ENCODE peak calls at places on chromosomes 3 and 15, in five cellular contexts. P is anterior cingulate cortex, K is SK-N-SH, J is DMS 273 treated with DMSO at 0.1 percent for 48 hours, Q is fibroblast of mammary gland. G is an unnamed sample.

GRCh38 chr15:76898102-76898501 is 7.0 kb downstream of the SCAPER start:
- DNase-seq in P (no peak), K (no peak), J (no peak), Q (no peak), G (no peak)

GRCh38 chr3:61866961-61867461 is 305.6 kb downstream of the PTPRG start:
- DNase-seq in P (no peak), K (no peak), J (no peak), Q (no peak), G (no peak)

GRCh38 chr3:9308298-9308990 is 54.4 kb upstream of the THUMPD3 start:
- DNase-seq in P (no peak), K (no peak), J (no peak), Q (no peak), G (no peak)

GRCh38 chr15:57541805-57542504 is 49.7 kb upstream of the MYZAP start:
- DNase-seq in P (peak), K (peak), J (peak), Q (peak), G (peak)

GRCh38 chr3:139745831-139746230 is 68.1 kb upstream of the NMNAT3 start:
- DNase-seq in P (no peak), K (no peak), J (no peak), Q (peak), G (peak)

GRCh38 chr3:184338538-184338945 is 1.1 kb downstream of the FAM131A start:
- DNase-seq in P (peak), K (peak), J (peak), Q (peak), G (no peak)

GRCh38 chr3:99499235-99499798 is 139.1 kb upstream of the COL8A1 start:
- DNase-seq in P (no peak), K (peak), J (no peak), Q (peak), G (peak)

GRCh38 chr3:179194931-179195330 is 46.8 kb downstream of the PIK3CA start:
- DNase-seq in P (no peak), K (no peak), J (no peak), Q (no peak), G (no peak)

GRCh38 chr15:27067175-27067574 is 96.2 kb downstream of the GABRG3 start:
- DNase-seq in P (no peak), K (no peak), J (no peak), Q (no peak), G (no peak)

GRCh38 chr15:88717342-88718017 is 78.7 kb downstream of the ISG20 start:
- DNase-seq in P (no peak), K (no peak), J (no peak), Q (no peak), G (no peak)